ENCODE peak calls at places on chromosomes 5 and 9, in six cellular contexts. One of them, this sample, is unnamed. For H3K4me1, the result is how much of the 10 kb centered on the place peaks cover.

GRCh38 chr5:140125637-140126036 is at the start of gene IGIP:
- DNase-seq in body of pancreas: no peak
- DNase-seq in mucosa of descending colon: no peak
- DNase-seq in cardiac muscle cell: no peak
- DNase-seq in CD8-positive, alpha-beta T cell: no peak
- DNase-seq in colonic mucosa: no peak
- DNase-seq in this sample: no peak

GRCh38 chr5:37272564-37272963 is 23.4 kb upstream of the CPLANE1 start:
- DNase-seq in CD8-positive, alpha-beta T cell: no peak
- DNase-seq in cardiac muscle cell: no peak
- DNase-seq in colonic mucosa: no peak
- DNase-seq in mucosa of descending colon: no peak
- DNase-seq in body of pancreas: no peak
- DNase-seq in this sample: no peak

GRCh38 chr5:159913048-159913447 is 3.2 kb upstream of the ADRA1B start:
- DNase-seq in CD8-positive, alpha-beta T cell: no peak
- DNase-seq in cardiac muscle cell: no peak
- DNase-seq in body of pancreas: peak
- DNase-seq in colonic mucosa: no peak
- DNase-seq in mucosa of descending colon: no peak
- DNase-seq in this sample: no peak

GRCh38 chr9:2267171-2267740 is 252.1 kb downstream of the SMARCA2 start:
- DNase-seq in mucosa of descending colon: no peak
- DNase-seq in colonic mucosa: no peak
- DNase-seq in cardiac muscle cell: peak
- DNase-seq in CD8-positive, alpha-beta T cell: no peak
- DNase-seq in body of pancreas: peak
- DNase-seq in this sample: peak

GRCh38 chr9:84238652-84239051 is 101.9 kb downstream of the SLC28A3 start:
- DNase-seq in colonic mucosa: no peak
- DNase-seq in body of pancreas: no peak
- DNase-seq in mucosa of descending colon: no peak
- DNase-seq in cardiac muscle cell: no peak
- DNase-seq in CD8-positive, alpha-beta T cell: no peak
- DNase-seq in this sample: no peak

GRCh38 chr5:139670369-139671095 is 22.4 kb downstream of the CXXC5 start:
- DNase-seq in mucosa of descending colon: peak
- DNase-seq in body of pancreas: no peak
- DNase-seq in cardiac muscle cell: no peak
- DNase-seq in colonic mucosa: no peak
- DNase-seq in CD8-positive, alpha-beta T cell: no peak
- DNase-seq in this sample: no peak

GRCh38 chr5:143033535-143034260 is 263.5 kb downstream of the ARHGAP26 start:
- DNase-seq in mucosa of descending colon: no peak
- DNase-seq in body of pancreas: no peak
- DNase-seq in cardiac muscle cell: no peak
- DNase-seq in colonic mucosa: no peak
- DNase-seq in CD8-positive, alpha-beta T cell: no peak
- DNase-seq in this sample: no peak

GRCh38 chr5:68387107-68387506 is 171.6 kb downstream of the PIK3R1 start:
- DNase-seq in cardiac muscle cell: no peak
- DNase-seq in colonic mucosa: no peak
- DNase-seq in CD8-positive, alpha-beta T cell: no peak
- DNase-seq in body of pancreas: no peak
- DNase-seq in mucosa of descending colon: no peak
- DNase-seq in this sample: no peak

GRCh38 chr5:17180330-17180843 is 37.0 kb upstream of the BASP1 start:
- DNase-seq in mucosa of descending colon: no peak
- DNase-seq in CD8-positive, alpha-beta T cell: no peak
- DNase-seq in colonic mucosa: no peak
- DNase-seq in cardiac muscle cell: no peak
- DNase-seq in body of pancreas: no peak
- DNase-seq in this sample: no peak

GRCh38 chr9:110578896-110579752 is at the start of gene SVEP1:
- DNase-seq in CD8-positive, alpha-beta T cell: no peak
- DNase-seq in mucosa of descending colon: no peak
- DNase-seq in colonic mucosa: no peak
- DNase-seq in body of pancreas: peak
- DNase-seq in cardiac muscle cell: peak
- DNase-seq in this sample: peak

GRCh38 chr5:55101556-55102276 is 730 bp upstream of the GZMA start:
- DNase-seq in mucosa of descending colon: no peak
- DNase-seq in body of pancreas: no peak
- DNase-seq in colonic mucosa: no peak
- DNase-seq in cardiac muscle cell: no peak
- DNase-seq in CD8-positive, alpha-beta T cell: no peak
- DNase-seq in this sample: no peak

GRCh38 chr9:98367371-98367900 is 112.0 kb upstream of the TBC1D2 start:
- DNase-seq in mucosa of descending colon: no peak
- DNase-seq in cardiac muscle cell: no peak
- DNase-seq in body of pancreas: no peak
- DNase-seq in CD8-positive, alpha-beta T cell: no peak
- DNase-seq in colonic mucosa: no peak
- DNase-seq in this sample: no peak
- TF ChIP-seq CTCF in mucosa of descending colon: no peak
- TF ChIP-seq CTCF in cardiac muscle cell: no peak
- TF ChIP-seq CTCF in body of pancreas: no peak
- TF ChIP-seq CTCF in CD8-positive, alpha-beta T cell: no peak
- TF ChIP-seq CTCF in colonic mucosa: no peak
- TF ChIP-seq CTCF in this sample: no peak

GRCh38 chr9:79390077-79390673 is 181.6 kb upstream of the TLE4 start:
- DNase-seq in cardiac muscle cell: no peak
- DNase-seq in body of pancreas: no peak
- DNase-seq in mucosa of descending colon: no peak
- DNase-seq in CD8-positive, alpha-beta T cell: no peak
- DNase-seq in colonic mucosa: no peak
- DNase-seq in this sample: no peak
- H3K4me1 ChIP-seq in cardiac muscle cell: under half
- H3K4me1 ChIP-seq in body of pancreas: under half
- H3K4me1 ChIP-seq in mucosa of descending colon: under half
- H3K4me1 ChIP-seq in CD8-positive, alpha-beta T cell: under half
- H3K4me1 ChIP-seq in colonic mucosa: under half
- H3K4me1 ChIP-seq in this sample: under half

DNA sequence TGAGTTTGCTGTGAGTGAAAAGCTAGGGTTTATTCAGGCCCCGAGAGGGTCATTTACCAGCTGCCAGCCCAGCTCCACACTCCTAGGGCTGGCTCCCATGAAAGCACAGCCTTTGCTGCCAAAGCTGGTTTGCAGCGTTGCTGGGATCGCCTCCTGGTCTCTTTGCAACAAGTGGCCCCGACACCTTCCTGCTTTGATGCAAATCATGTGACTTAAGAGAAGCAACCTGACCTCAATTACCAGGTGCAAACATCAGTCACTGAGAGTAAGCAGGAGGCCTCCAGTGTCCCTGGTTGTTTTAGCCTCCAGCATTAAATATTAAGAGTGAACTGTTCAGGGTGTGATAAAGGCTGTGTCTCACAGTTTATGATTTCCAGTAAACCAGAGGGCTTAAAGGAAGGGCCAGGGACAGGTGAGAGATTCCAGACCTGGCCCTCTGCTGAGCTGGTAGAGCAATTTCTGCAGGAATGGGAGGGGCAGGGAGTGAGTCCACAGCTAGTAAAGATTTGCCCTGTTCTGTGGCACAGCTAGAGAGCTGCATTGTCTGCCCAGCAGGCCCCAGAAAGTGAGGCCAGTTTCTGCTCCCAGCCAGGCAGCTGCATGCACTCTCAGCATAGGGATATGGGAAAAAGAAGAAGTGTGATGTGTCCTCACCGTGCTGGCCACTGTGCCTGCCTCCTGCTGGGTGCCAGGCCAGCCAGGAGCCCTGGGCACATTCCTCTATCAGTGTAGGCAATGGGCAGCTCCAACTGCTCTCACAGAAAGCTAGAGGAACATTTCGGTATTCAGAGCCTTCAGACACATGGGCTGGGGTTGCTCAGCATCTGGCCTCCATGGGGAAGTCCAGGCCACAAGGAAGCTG is 58.0 kb downstream of the SLC22A5 start:
- DNase-seq in mucosa of descending colon: peak
- DNase-seq in body of pancreas: peak
- DNase-seq in colonic mucosa: peak
- DNase-seq in CD8-positive, alpha-beta T cell: peak
- DNase-seq in cardiac muscle cell: peak
- DNase-seq in this sample: no peak
- TF ChIP-seq CTCF in mucosa of descending colon: no peak
- TF ChIP-seq CTCF in body of pancreas: no peak
- TF ChIP-seq CTCF in colonic mucosa: no peak
- TF ChIP-seq CTCF in CD8-positive, alpha-beta T cell: no peak
- TF ChIP-seq CTCF in cardiac muscle cell: no peak
- TF ChIP-seq CTCF in this sample: no peak

GRCh38 chr5:135437796-135438560 is 9.2 kb downstream of the DCANP1 start:
- DNase-seq in CD8-positive, alpha-beta T cell: no peak
- DNase-seq in body of pancreas: peak
- DNase-seq in cardiac muscle cell: no peak
- DNase-seq in colonic mucosa: peak
- DNase-seq in mucosa of descending colon: no peak
- DNase-seq in this sample: peak

GRCh38 chr5:135439426-135440205 is 7.5 kb downstream of the DCANP1 start:
- DNase-seq in CD8-positive, alpha-beta T cell: no peak
- DNase-seq in cardiac muscle cell: no peak
- DNase-seq in body of pancreas: no peak
- DNase-seq in mucosa of descending colon: no peak
- DNase-seq in colonic mucosa: peak
- DNase-seq in this sample: no peak

GRCh38 chr5:135436856-135437795 is 10.0 kb downstream of the DCANP1 start:
- DNase-seq in mucosa of descending colon: no peak
- DNase-seq in CD8-positive, alpha-beta T cell: no peak
- DNase-seq in colonic mucosa: no peak
- DNase-seq in cardiac muscle cell: no peak
- DNase-seq in body of pancreas: peak
- DNase-seq in this sample: no peak

GRCh38 chr5:135441256-135441915 is 5.8 kb downstream of the DCANP1 start:
- DNase-seq in cardiac muscle cell: no peak
- DNase-seq in mucosa of descending colon: no peak
- DNase-seq in CD8-positive, alpha-beta T cell: no peak
- DNase-seq in colonic mucosa: peak
- DNase-seq in body of pancreas: no peak
- DNase-seq in this sample: no peak

GRCh38 chr5:135438712-135439111 is 8.4 kb downstream of the DCANP1 start:
- DNase-seq in CD8-positive, alpha-beta T cell: no peak
- DNase-seq in mucosa of descending colon: no peak
- DNase-seq in body of pancreas: no peak
- DNase-seq in colonic mucosa: no peak
- DNase-seq in cardiac muscle cell: no peak
- DNase-seq in this sample: no peak
- H3K4me1 ChIP-seq in CD8-positive, alpha-beta T cell: under half
- H3K4me1 ChIP-seq in mucosa of descending colon: under half
- H3K4me1 ChIP-seq in body of pancreas: under half
- H3K4me1 ChIP-seq in colonic mucosa: under half
- H3K4me1 ChIP-seq in cardiac muscle cell: under half
- H3K4me1 ChIP-seq in this sample: under half

GRCh38 chr9:81814404-81814793 is 113.8 kb upstream of the SPATA31D4 start:
- DNase-seq in cardiac muscle cell: no peak
- DNase-seq in CD8-positive, alpha-beta T cell: no peak
- DNase-seq in body of pancreas: peak
- DNase-seq in colonic mucosa: no peak
- DNase-seq in mucosa of descending colon: no peak
- DNase-seq in this sample: no peak
- TF ChIP-seq CTCF in cardiac muscle cell: no peak
- TF ChIP-seq CTCF in CD8-positive, alpha-beta T cell: no peak
- TF ChIP-seq CTCF in body of pancreas: no peak
- TF ChIP-seq CTCF in colonic mucosa: no peak
- TF ChIP-seq CTCF in mucosa of descending colon: no peak
- TF ChIP-seq CTCF in this sample: no peak

DNA sequence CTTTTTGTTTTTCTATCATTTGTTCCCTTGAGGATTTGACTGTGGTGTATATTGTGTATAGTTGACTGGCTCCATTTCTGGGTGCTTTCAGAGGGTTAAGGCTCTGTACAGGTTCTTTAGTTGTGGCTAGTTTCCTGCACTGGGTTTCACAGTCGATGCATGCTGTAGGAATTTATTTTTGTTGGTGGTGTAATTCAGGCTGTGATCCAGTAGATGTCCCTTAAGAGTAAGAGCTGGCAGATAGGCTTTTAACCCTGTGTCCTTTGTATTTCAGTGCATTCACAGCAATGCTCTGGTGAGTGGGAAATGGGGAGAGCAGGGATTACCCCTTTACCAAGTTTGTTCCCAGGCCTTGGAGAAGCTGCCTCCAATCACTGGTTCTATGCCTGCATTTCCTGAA is 112.9 kb downstream of the SPATA31D1 start:
- DNase-seq in body of pancreas: no peak
- DNase-seq in CD8-positive, alpha-beta T cell: no peak
- DNase-seq in mucosa of descending colon: no peak
- DNase-seq in cardiac muscle cell: no peak
- DNase-seq in colonic mucosa: no peak
- DNase-seq in this sample: no peak
- H3K4me1 ChIP-seq in body of pancreas: under half
- H3K4me1 ChIP-seq in CD8-positive, alpha-beta T cell: under half
- H3K4me1 ChIP-seq in mucosa of descending colon: under half
- H3K4me1 ChIP-seq in cardiac muscle cell: under half
- H3K4me1 ChIP-seq in colonic mucosa: under half
- H3K4me1 ChIP-seq in this sample: under half

GRCh38 chr9:123365287-123365880 is 9.4 kb downstream of the CRB2 start:
- DNase-seq in body of pancreas: no peak
- DNase-seq in cardiac muscle cell: no peak
- DNase-seq in colonic mucosa: no peak
- DNase-seq in mucosa of descending colon: no peak
- DNase-seq in CD8-positive, alpha-beta T cell: no peak
- DNase-seq in this sample: no peak
- TF ChIP-seq CTCF in body of pancreas: no peak
- TF ChIP-seq CTCF in cardiac muscle cell: peak
- TF ChIP-seq CTCF in colonic mucosa: no peak
- TF ChIP-seq CTCF in mucosa of descending colon: no peak
- TF ChIP-seq CTCF in CD8-positive, alpha-beta T cell: no peak
- TF ChIP-seq CTCF in this sample: no peak

DNA sequence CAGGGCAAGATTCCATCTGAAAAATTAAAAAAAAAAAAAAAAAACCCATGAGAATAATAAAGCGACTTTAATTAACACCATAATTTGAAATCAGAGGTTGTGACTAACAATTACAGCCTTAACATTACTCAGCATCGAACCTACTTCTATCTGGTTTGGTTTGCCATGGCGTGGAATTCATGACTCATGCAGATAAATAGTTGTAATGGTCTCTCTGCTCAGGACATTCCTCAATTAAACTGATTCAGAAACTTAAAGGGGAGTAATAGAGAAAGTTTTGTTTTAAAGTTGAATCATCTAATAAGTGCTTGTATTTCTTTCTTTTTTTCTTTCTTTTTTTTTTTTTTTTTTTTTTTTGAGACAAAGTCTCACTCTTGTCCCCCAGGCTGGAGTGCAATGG is 135.5 kb downstream of the SPATA31D1 start:
- DNase-seq in cardiac muscle cell: no peak
- DNase-seq in body of pancreas: no peak
- DNase-seq in colonic mucosa: no peak
- DNase-seq in CD8-positive, alpha-beta T cell: no peak
- DNase-seq in mucosa of descending colon: no peak
- DNase-seq in this sample: no peak
- H3K4me1 ChIP-seq in cardiac muscle cell: under half
- H3K4me1 ChIP-seq in body of pancreas: under half
- H3K4me1 ChIP-seq in colonic mucosa: under half
- H3K4me1 ChIP-seq in CD8-positive, alpha-beta T cell: under half
- H3K4me1 ChIP-seq in mucosa of descending colon: under half
- H3K4me1 ChIP-seq in this sample: under half

DNA sequence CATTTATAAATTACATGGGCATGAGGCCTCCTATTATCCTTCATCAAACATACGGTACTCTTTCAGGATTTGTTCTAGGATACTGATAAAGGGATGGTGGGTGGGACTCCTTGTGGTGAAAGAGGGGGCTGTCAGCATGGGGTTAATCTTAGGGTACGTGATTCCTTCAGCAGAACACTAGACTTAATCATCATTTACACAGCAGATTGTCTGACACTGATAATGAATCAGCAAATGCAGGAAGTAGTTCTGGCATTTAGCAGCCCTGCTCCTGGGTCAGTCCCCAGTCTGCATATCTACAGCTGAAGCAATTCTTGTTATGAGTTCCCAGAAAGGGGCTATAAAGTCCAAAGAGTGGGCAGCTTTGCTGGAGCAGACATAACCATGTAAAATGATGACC is 384.6 kb downstream of the SPOCK1 start:
- DNase-seq in body of pancreas: no peak
- DNase-seq in colonic mucosa: no peak
- DNase-seq in cardiac muscle cell: no peak
- DNase-seq in CD8-positive, alpha-beta T cell: no peak
- DNase-seq in mucosa of descending colon: no peak
- DNase-seq in this sample: no peak
- TF ChIP-seq CTCF in body of pancreas: no peak
- TF ChIP-seq CTCF in colonic mucosa: no peak
- TF ChIP-seq CTCF in cardiac muscle cell: no peak
- TF ChIP-seq CTCF in CD8-positive, alpha-beta T cell: no peak
- TF ChIP-seq CTCF in mucosa of descending colon: no peak
- TF ChIP-seq CTCF in this sample: no peak